ENCODE peak calls at places on chromosomes 4 and X, in seven cellular contexts. T is SK-N-SH, E is K562, J is HCT116, X is H1, K is HepG2, Q is GM12878. C is an unnamed sample.

GRCh38 chr4:118751634-118752293 is 66.6 kb downstream of the METTL14 start:
- DNase-seq in Q (no peak), J (no peak), X (no peak), T (no peak), E (no peak), K (no peak), C (no peak)

GRCh38 chr4:101784957-101785356 is 5.6 kb upstream of the BANK1 start:
- DNase-seq in E (no peak), J (no peak), X (no peak), Q (no peak), T (no peak), K (no peak), C (no peak)

GRCh38 chrX:151722241-151722846 is 6.5 kb downstream of the FATE1 start:
- DNase-seq in E (peak), K (peak), Q (no peak), T (peak), J (peak), X (peak), C (no peak)

GRCh38 chr4:51894246-51894645 is 51.3 kb downstream of the DCUN1D4 start:
- DNase-seq in K (no peak), E (no peak), Q (no peak), X (no peak), T (no peak), J (no peak), C (no peak)

GRCh38 chrX:69522052-69522451 is 17.9 kb downstream of the NALF2 start:
- DNase-seq in T (no peak), E (no peak), J (no peak), K (no peak), Q (no peak), X (no peak), C (no peak)

GRCh38 chr4:4872148-4872903 is 12.9 kb downstream of the MSX1 start:
- DNase-seq in X (peak), K (no peak), T (no peak), J (no peak), Q (no peak), E (no peak), C (no peak)

GRCh38 chrX:139287155-139287924 is 243.2 kb upstream of the F9 start:
- DNase-seq in K (peak), J (no peak), E (no peak), X (no peak), Q (no peak), T (no peak), C (no peak)

GRCh38 chrX:14028473-14028872 is 1.2 kb downstream of the GEMIN8 start:
- DNase-seq in X (no peak), J (no peak), E (no peak), K (no peak), T (no peak), Q (peak), C (no peak)

GRCh38 chr4:122218762-122219161 is 66.6 kb downstream of the BLTP1 start:
- DNase-seq in J (no peak), E (peak), X (no peak), Q (no peak), T (peak), K (peak), C (no peak)

GRCh38 chr4:63784822-63785221 is 624.4 kb downstream of the TECRL start:
- DNase-seq in E (no peak), Q (no peak), T (no peak), K (no peak), J (no peak), X (no peak), C (no peak)

GRCh38 chr4:7381890-7382633 is 52.7 kb downstream of the PSAPL1 start:
- DNase-seq in J (no peak), Q (no peak), X (peak), T (peak), E (no peak), K (no peak), C (no peak)

GRCh38 chr4:119729815-119730643 is 101.4 kb upstream of the PDE5A start:
- DNase-seq in J (peak), E (peak), X (no peak), Q (no peak), K (peak), T (peak), C (no peak)

GRCh38 chr4:147924604-147925412 is 192.9 kb downstream of the ARHGAP10 start:
- DNase-seq in E (no peak), T (peak), J (no peak), Q (no peak), K (peak), X (peak), C (no peak)

GRCh38 chrX:13220916-13221315 is 98.9 kb downstream of the ATXN3L start:
- DNase-seq in J (no peak), Q (no peak), X (no peak), T (no peak), K (no peak), E (no peak), C (no peak)

GRCh38 chr4:74619931-74620702 is 174.2 kb downstream of the BTC start:
- DNase-seq in E (no peak), K (no peak), T (no peak), X (no peak), Q (no peak), J (no peak), C (no peak)

GRCh38 chr4:8848507-8849265 is 23.0 kb downstream of the HMX1 start:
- DNase-seq in T (peak), E (no peak), K (no peak), X (peak), J (no peak), Q (no peak), C (no peak)

GRCh38 chr4:180057198-180057821 is 2185.9 kb upstream of the TENM3 start:
- DNase-seq in K (no peak), E (peak), X (no peak), Q (no peak), T (peak), J (no peak), C (peak)

GRCh38 chrX:113929004-113929403 is 654.9 kb upstream of the HTR2C start:
- DNase-seq in X (peak), E (peak), K (peak), T (peak), Q (no peak), J (peak), C (peak)

GRCh38 chrX:144801786-144802185 is 445.5 kb upstream of the SPANXN1 start:
- DNase-seq in X (no peak), Q (no peak), E (no peak), K (no peak), T (no peak), J (no peak), C (no peak)

GRCh38 chr4:153485860-153486259 is 19.7 kb downstream of the TMEM131L start:
- DNase-seq in T (no peak), X (no peak), Q (no peak), E (no peak), J (no peak), K (no peak), C (no peak)

GRCh38 chr4:7397206-7398103 is 37.3 kb downstream of the PSAPL1 start:
- DNase-seq in K (no peak), X (peak), T (peak), J (no peak), Q (no peak), E (no peak), C (no peak)

GRCh38 chr4:185955817-185956542 is 113.0 kb upstream of the TLR3 start:
- DNase-seq in T (peak), E (no peak), X (no peak), K (no peak), Q (no peak), J (no peak), C (no peak)

GRCh38 chrX:12378263-12378662 is 240.0 kb downstream of the FRMPD4 start:
- DNase-seq in E (no peak), Q (no peak), T (no peak), J (no peak), X (no peak), K (no peak), C (no peak)

GRCh38 chr4:74523076-74523475 is 78.1 kb downstream of the AREG start:
- DNase-seq in X (no peak), J (no peak), T (no peak), Q (no peak), K (no peak), E (no peak), C (no peak)

GRCh38 chrX:2705036-2705435 is 13.9 kb downstream of the CD99 start:
- DNase-seq in X (no peak), E (no peak), K (no peak), Q (no peak), J (no peak), T (no peak), C (no peak)

GRCh38 chr4:171130126-171130801 is 682.9 kb upstream of the GALNTL6 start:
- DNase-seq in X (no peak), K (peak), T (no peak), E (no peak), J (no peak), Q (no peak), C (no peak)

GRCh38 chr4:137387924-137388323 is 144.4 kb downstream of the PCDH18 start:
- DNase-seq in T (no peak), K (no peak), X (no peak), J (no peak), E (no peak), Q (no peak), C (no peak)

GRCh38 chr4:3766791-3767561 is 791 bp downstream of the ADRA2C start:
- DNase-seq in J (no peak), Q (no peak), K (no peak), T (peak), E (no peak), X (peak), C (no peak)

GRCh38 chr4:86627736-86628135 is 33.6 kb downstream of the PTPN13 start:
- DNase-seq in K (no peak), T (no peak), J (no peak), Q (no peak), X (no peak), E (no peak), C (no peak)

GRCh38 chrX:14051416-14051815 is 21.7 kb upstream of the GEMIN8 start:
- DNase-seq in J (no peak), X (no peak), E (no peak), K (no peak), T (no peak), Q (no peak), C (no peak)

GRCh38 chr4:71406459-71406963 is 67.7 kb downstream of the SLC4A4 start:
- DNase-seq in E (peak), X (no peak), T (no peak), K (no peak), J (no peak), Q (no peak), C (no peak)

GRCh38 chr4:41857225-41857624 is 78.0 kb upstream of the TMEM33 start:
- DNase-seq in Q (no peak), T (peak), X (no peak), E (no peak), J (no peak), K (no peak), C (no peak)

GRCh38 chr4:152032722-152033131 is 271.9 kb upstream of the GATB start:
- DNase-seq in T (no peak), Q (no peak), X (no peak), E (no peak), J (no peak), K (no peak), C (no peak)

GRCh38 chr4:152138451-152138850 is 377.6 kb upstream of the GATB start:
- DNase-seq in J (no peak), E (no peak), K (no peak), X (no peak), Q (no peak), T (no peak), C (no peak)

GRCh38 chr4:53576676-53577372 is 14.5 kb downstream of the LNX1 start:
- DNase-seq in E (no peak), X (no peak), J (no peak), T (no peak), K (no peak), Q (no peak), C (no peak)

GRCh38 chrX:102712967-102713677 is 874 bp downstream of the GPRASP2 start:
- DNase-seq in X (peak), K (no peak), J (no peak), Q (no peak), E (peak), T (peak), C (no peak)

GRCh38 chr4:163755013-163755412 is 260.5 kb downstream of the TMA16 start:
- DNase-seq in E (no peak), K (no peak), X (no peak), Q (peak), T (no peak), J (no peak), C (no peak)

GRCh38 chr4:10334506-10335028 is 122.7 kb downstream of the ZNF518B start:
- DNase-seq in X (no peak), E (no peak), T (no peak), K (no peak), J (no peak), Q (no peak), C (no peak)

GRCh38 chr4:10335050-10335449 is 122.2 kb downstream of the ZNF518B start:
- DNase-seq in E (no peak), X (no peak), T (no peak), J (no peak), Q (no peak), K (no peak), C (no peak)

GRCh38 chr4:10336471-10336870 is 120.8 kb downstream of the ZNF518B start:
- DNase-seq in Q (no peak), K (no peak), J (no peak), T (no peak), X (no peak), E (no peak), C (no peak)

GRCh38 chr4:10333942-10334341 is 123.3 kb downstream of the ZNF518B start:
- DNase-seq in Q (no peak), E (no peak), T (no peak), J (no peak), X (peak), K (no peak), C (peak)
- TF ChIP-seq YY1 in Q (no peak), E (no peak), T (no peak), J (no peak), X (no peak), K (no peak), C (no peak)

DNA sequence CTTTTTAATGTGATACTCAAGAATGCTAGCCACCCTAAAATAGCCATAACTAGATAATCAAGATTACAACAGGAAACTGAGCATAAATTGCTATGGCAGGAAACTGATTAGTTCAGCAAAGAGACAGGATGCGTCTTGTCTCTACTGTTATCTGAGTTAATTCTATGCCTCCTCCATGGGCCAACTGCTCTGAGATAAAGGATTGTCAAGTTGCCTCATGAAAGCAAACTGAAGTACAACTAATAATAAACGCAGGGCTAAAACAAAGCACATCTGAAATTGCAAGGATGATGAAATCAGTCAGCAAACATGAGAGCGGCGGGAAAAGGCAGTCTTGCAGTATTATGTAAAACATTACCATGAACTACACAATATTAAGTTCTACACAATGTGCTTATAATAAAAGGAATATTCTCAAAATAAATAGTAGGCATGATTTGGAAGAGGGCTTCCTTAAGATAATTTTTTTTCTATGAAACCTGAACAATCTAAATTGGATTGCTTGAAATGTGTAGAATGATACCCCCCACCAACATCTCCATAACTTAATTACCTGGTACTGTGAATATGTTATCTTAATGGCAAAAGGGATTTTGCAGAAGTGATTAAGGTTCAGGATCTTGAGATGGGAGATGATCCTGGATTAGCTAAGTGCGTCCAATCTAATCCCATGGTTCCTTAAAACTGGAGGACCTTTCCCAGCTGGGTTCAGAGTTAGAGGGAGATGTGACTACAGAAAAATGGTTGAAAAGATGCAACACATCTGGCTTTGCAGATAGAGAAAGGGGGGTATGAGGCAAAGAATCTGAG is 65.9 kb downstream of the ANTXR2 start:
- DNase-seq in K (peak), X (no peak), Q (no peak), E (peak), J (no peak), T (peak), C (no peak)
- TF ChIP-seq YY1 in K (no peak), X (no peak), Q (no peak), E (no peak), J (no peak), T (no peak), C (no peak)

GRCh38 chrX:23945206-23945605 is 37.4 kb downstream of the CXorf58 start:
- DNase-seq in E (no peak), T (no peak), X (no peak), K (no peak), J (no peak), Q (no peak), C (no peak)
- TF ChIP-seq YY1 in E (no peak), T (no peak), X (no peak), K (no peak), J (no peak), Q (no peak), C (no peak)

DNA sequence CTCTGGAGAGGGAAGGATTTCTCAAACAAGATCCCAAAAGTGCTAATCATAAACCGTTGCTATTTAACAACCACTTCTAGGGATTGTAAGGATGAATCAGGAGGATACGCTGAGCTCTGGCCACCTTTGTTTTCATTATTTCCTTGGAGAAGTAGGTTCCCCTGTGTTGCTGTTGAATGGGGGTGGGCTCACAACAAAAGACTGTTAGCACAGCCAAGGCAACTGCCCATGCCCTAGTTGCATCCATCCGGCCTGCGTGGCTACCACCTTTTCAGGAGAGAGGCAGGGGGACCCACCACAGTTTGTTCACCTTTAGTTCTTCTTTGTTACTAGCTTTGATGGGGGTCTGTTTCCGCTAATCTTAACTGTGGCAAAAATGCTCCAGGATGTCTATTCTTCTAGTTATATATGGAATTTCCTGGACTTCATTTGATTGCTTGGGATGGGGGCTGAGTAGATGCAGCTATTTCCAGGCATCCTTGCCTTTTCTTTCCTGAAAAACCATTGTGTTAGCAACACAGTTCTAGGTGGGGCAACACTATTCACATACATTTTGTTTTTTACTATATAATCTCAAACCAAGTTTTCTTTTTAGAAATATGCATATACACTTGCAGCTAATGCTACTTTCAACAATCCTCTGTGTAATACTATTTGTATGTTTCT is 95.4 kb downstream of the KDR start:
- DNase-seq in Q (no peak), J (no peak), E (no peak), K (no peak), T (no peak), X (no peak), C (no peak)
- TF ChIP-seq YY1 in Q (no peak), J (no peak), E (no peak), K (no peak), T (no peak), X (no peak), C (no peak)

GRCh38 chr4:57303012-57303751 is 193.0 kb upstream of the IGFBP7 start:
- DNase-seq in J (no peak), T (no peak), K (no peak), X (no peak), E (no peak), Q (no peak), C (no peak)
- TF ChIP-seq YY1 in J (no peak), T (no peak), K (no peak), X (peak), E (no peak), Q (no peak), C (no peak)

GRCh38 chrX:51144828-51145442 is 187.7 kb upstream of the NUDT10 start:
- DNase-seq in T (peak), K (peak), J (no peak), Q (peak), X (peak), E (peak), C (peak)
- TF ChIP-seq YY1 in T (no peak), K (no peak), J (no peak), Q (no peak), X (no peak), E (no peak), C (no peak)

GRCh38 chr4:80446664-80447063 is 111.1 kb downstream of the CFAP299 start:
- DNase-seq in K (no peak), T (no peak), X (no peak), E (no peak), J (no peak), Q (no peak), C (no peak)
- TF ChIP-seq YY1 in K (no peak), T (no peak), X (no peak), E (no peak), J (no peak), Q (no peak), C (no peak)

DNA sequence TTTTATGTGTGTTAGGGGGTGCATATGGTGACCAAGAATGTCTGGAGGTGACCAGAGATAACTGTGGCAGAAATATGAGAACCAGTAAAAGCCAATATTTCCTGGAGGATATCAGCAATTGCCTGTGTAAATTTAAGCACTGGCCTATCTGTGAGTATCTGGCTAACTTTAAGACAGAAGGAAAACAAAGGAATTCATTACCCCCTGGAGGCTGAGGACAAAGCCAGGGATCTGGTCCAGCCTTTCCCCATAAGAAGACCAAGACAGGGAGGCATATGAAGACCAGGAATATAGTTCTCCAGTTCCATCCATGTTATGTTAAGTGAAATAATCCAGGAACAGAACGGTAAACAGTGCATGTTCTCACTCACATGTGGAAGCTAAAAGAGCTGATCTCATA is 49.2 kb downstream of the MFAP3L start:
- DNase-seq in K (no peak), Q (no peak), X (no peak), E (no peak), T (no peak), J (no peak), C (peak)
- TF ChIP-seq YY1 in K (no peak), Q (no peak), X (no peak), E (no peak), T (no peak), J (no peak), C (no peak)

GRCh38 chr4:150385606-150386005 is 196.3 kb upstream of the MAB21L2 start:
- DNase-seq in K (no peak), T (no peak), Q (no peak), X (no peak), E (peak), J (no peak), C (no peak)
- TF ChIP-seq YY1 in K (no peak), T (no peak), Q (no peak), X (no peak), E (no peak), J (no peak), C (no peak)

C was measured in NT2/D1.